ENCODE peak calls at places on chromosomes 13 and 19, in five cellular contexts. E is fibroblast of pulmonary artery, B is activated B cell treated with CpG ODN at 0.5 μM for 24 hours, T is astrocyte, S is NCI-H2081. M is an unnamed sample.

GRCh38 chr19:15154002-15154612 is 46.7 kb downstream of the NOTCH3 start:
- DNase-seq in S (peak), T (no peak), E (peak), B (no peak), M (peak)

GRCh38 chr13:30346159-30346788 is 38.9 kb upstream of the KATNAL1 start:
- DNase-seq in B (no peak), E (no peak), T (no peak), S (no peak), M (no peak)

GRCh38 chr19:56933014-56933705 is 92.6 kb upstream of the PEG3 start:
- DNase-seq in E (no peak), S (no peak), B (no peak), T (no peak), M (no peak)

GRCh38 chr19:4455742-4456565 is 1.6 kb downstream of the UBXN6 start:
- DNase-seq in T (peak), S (no peak), E (peak), B (no peak), M (peak)

GRCh38 chr19:13537454-13537853 is 31.2 kb upstream of the CACNA1A start:
- DNase-seq in E (no peak), T (no peak), S (peak), B (no peak), M (no peak)

GRCh38 chr13:50901701-50902100 is 7.9 kb upstream of the RNASEH2B start:
- DNase-seq in E (no peak), S (no peak), T (no peak), B (no peak), M (no peak)

GRCh38 chr19:38165335-38165734 is 58.7 kb downstream of the DPF1 start:
- DNase-seq in S (no peak), E (no peak), B (no peak), T (no peak), M (no peak)

GRCh38 chr13:51068501-51068900 is 42.6 kb downstream of the C13orf42 start:
- DNase-seq in B (no peak), T (no peak), S (no peak), E (no peak), M (no peak)

GRCh38 chr19:57465680-57466381 is 8.9 kb upstream of the VN1R1 start:
- DNase-seq in S (peak), T (no peak), E (peak), B (no peak), M (no peak)

GRCh38 chr19:11560404-11560988 is 1.5 kb upstream of the ELOF1 start:
- DNase-seq in E (peak), B (no peak), T (peak), S (peak), M (no peak)

GRCh38 chr19:37329686-37330085 is 41.2 kb upstream of the ZNF527 start:
- DNase-seq in S (no peak), E (peak), T (no peak), B (no peak), M (no peak)

GRCh38 chr19:46861691-46862503 is 1.1 kb downstream of the ARHGAP35 start:
- DNase-seq in T (no peak), E (no peak), S (no peak), B (no peak), M (no peak)

GRCh38 chr19:2271516-2272103 is 10.4 kb downstream of the PEAK3 start:
- DNase-seq in T (peak), S (no peak), E (peak), B (no peak), M (no peak)

GRCh38 chr13:80341771-80342271 is 895 bp upstream of the SPRY2 start:
- DNase-seq in T (peak), E (peak), S (peak), B (no peak), M (no peak)

GRCh38 chr19:14150041-14150769 is 13.8 kb upstream of the ASF1B start:
- DNase-seq in B (no peak), T (no peak), S (no peak), E (no peak), M (no peak)

GRCh38 chr13:47545206-47545605 is 455.9 kb downstream of the SUCLA2 start:
- DNase-seq in T (no peak), B (no peak), S (no peak), E (no peak), M (no peak)

GRCh38 chr13:46655727-46656180 is 102.8 kb downstream of the LRCH1 start:
- DNase-seq in T (no peak), E (peak), B (no peak), S (no peak), M (no peak)

GRCh38 chr13:30841161-30841560 is 64.9 kb upstream of the MEDAG start:
- DNase-seq in B (no peak), E (no peak), T (no peak), S (no peak), M (no peak)

GRCh38 chr19:3801412-3802096 is 15.4 kb upstream of the MATK start:
- DNase-seq in B (peak), T (peak), S (peak), E (no peak), M (no peak)

GRCh38 chr19:2048104-2048958 is 2.7 kb downstream of the MKNK2 start:
- DNase-seq in B (no peak), S (no peak), E (no peak), T (no peak), M (no peak)

GRCh38 chr19:23758187-23759074 is at the start of gene ZNF681:
- DNase-seq in B (peak), T (peak), S (peak), E (peak), M (peak)

GRCh38 chr13:99258210-99258860 is at the start of gene GPR18:
- DNase-seq in E (no peak), T (no peak), S (no peak), B (no peak), M (no peak)

GRCh38 chr13:109145631-109146030 is 516.2 kb downstream of the MYO16 start:
- DNase-seq in T (peak), B (no peak), S (peak), E (peak), M (peak)

GRCh38 chr19:2170219-2170618 is 6.5 kb downstream of the DOT1L start:
- DNase-seq in S (no peak), E (no peak), B (no peak), T (no peak), M (no peak)

GRCh38 chr13:113023217-113023597 is 54.2 kb downstream of the MCF2L start:
- DNase-seq in B (no peak), S (no peak), T (peak), E (peak), M (no peak)

GRCh38 chr13:40789275-40790231 is at the start of gene SLC25A15:
- DNase-seq in E (peak), S (peak), B (peak), T (peak), M (no peak)

GRCh38 chr13:102784501-102784900 is 10.9 kb upstream of the TEX30 start:
- DNase-seq in B (no peak), E (no peak), S (no peak), T (no peak), M (no peak)

GRCh38 chr13:44103721-44104490 is 224.2 kb downstream of the LACC1 start:
- DNase-seq in B (no peak), S (no peak), E (no peak), T (no peak), M (no peak)

GRCh38 chr19:38395381-38396127 is 7.1 kb downstream of the SPRED3 start:
- DNase-seq in E (no peak), T (no peak), S (no peak), B (peak), M (no peak)

GRCh38 chr13:76886292-76887061 is at the start of gene KCTD12:
- DNase-seq in S (peak), E (peak), T (peak), B (peak), M (peak)

GRCh38 chr19:18340237-18340989 is at the start of gene PGPEP1:
- DNase-seq in E (peak), S (peak), B (peak), T (peak), M (no peak)

GRCh38 chr13:35704331-35704730 is 227.8 kb upstream of the MAB21L1 start:
- DNase-seq in S (no peak), B (no peak), E (no peak), T (no peak), M (no peak)